ENCODE peak calls at places on chromosome 2, in nine cellular contexts. R is activated T-helper 1 cell treated with anti-CD3 and anti-CD28 coated beads, Interleukin-2, amount 50 U/mL, for 16 hours; K is iPS DF 19.7; J is putamen; X is kidney glomerular epithelial cell; M is non-pigmented ciliary epithelial cell; L is stimulated activated CD4-positive, alpha-beta T cell treated with anti-CD3 and anti-CD28 coated beads, Interleukin-2, amount 100 ng/mL, for 48 hours; Q is upper lobe of right lung; W is hippocampal formation. A is an unnamed sample.

GRCh38 chr2:46967990-46968647 is 52.5 kb upstream of the MCFD2 start:
- DNase-seq in W (no peak), M (no peak), J (no peak), L (no peak), R (no peak), K (no peak), X (peak), Q (peak), A (no peak)

GRCh38 chr2:166413255-166413654 is 37.5 kb upstream of the SCN9A start:
- DNase-seq in K (no peak), Q (no peak), W (no peak), R (no peak), M (no peak), X (no peak), J (no peak), L (no peak), A (no peak)

GRCh38 chr2:220499281-220499680 is 871.9 kb downstream of the SLC4A3 start:
- DNase-seq in Q (no peak), L (no peak), W (no peak), M (no peak), J (no peak), K (no peak), R (no peak), X (peak), A (no peak)

GRCh38 chr2:8692783-8693768 is 11.2 kb downstream of the ID2 start:
- DNase-seq in K (no peak), M (no peak), X (peak), Q (no peak), J (peak), L (no peak), W (peak), R (no peak), A (no peak)

GRCh38 chr2:236632295-236633218 is 62.9 kb downstream of the ACKR3 start:
- DNase-seq in K (no peak), X (no peak), R (no peak), J (no peak), W (no peak), L (no peak), M (no peak), Q (peak), A (no peak)

GRCh38 chr2:140454717-140455116 is 1674.5 kb upstream of the NXPH2 start:
- DNase-seq in R (no peak), Q (no peak), K (no peak), M (peak), X (peak), W (no peak), L (no peak), J (peak), A (no peak)

GRCh38 chr2:171227066-171227782 is 66.5 kb upstream of the TLK1 start:
- DNase-seq in K (no peak), X (no peak), W (no peak), Q (no peak), R (no peak), J (no peak), M (no peak), L (no peak), A (no peak)

GRCh38 chr2:176614049-176614448 is 344.8 kb downstream of the MTX2 start:
- DNase-seq in L (no peak), X (no peak), W (no peak), R (no peak), J (no peak), K (no peak), Q (no peak), M (no peak), A (no peak)

GRCh38 chr2:73053316-73054114 is 18.0 kb downstream of the SFXN5 start:
- DNase-seq in K (no peak), M (no peak), X (no peak), W (peak), J (peak), Q (no peak), L (no peak), R (no peak), A (no peak)

GRCh38 chr2:200756618-200757321 is 54.9 kb upstream of the BZW1 start:
- DNase-seq in W (no peak), M (peak), L (no peak), X (peak), Q (no peak), K (peak), R (no peak), J (no peak), A (no peak)

GRCh38 chr2:101012706-101013181 is 10.7 kb downstream of the RPL31 start:
- DNase-seq in L (peak), W (peak), X (peak), Q (no peak), K (no peak), M (no peak), J (peak), R (no peak), A (no peak)

GRCh38 chr2:58571181-58571852 is 330.2 kb upstream of the FANCL start:
- DNase-seq in W (peak), M (peak), J (peak), R (no peak), X (peak), Q (no peak), K (peak), L (peak), A (no peak)

GRCh38 chr2:66865161-66865560 is 430.2 kb downstream of the MEIS1 start:
- DNase-seq in R (no peak), W (no peak), Q (no peak), L (no peak), J (no peak), K (no peak), M (no peak), X (no peak), A (no peak)

GRCh38 chr2:31008571-31009114 is 129.6 kb downstream of the GALNT14 start:
- DNase-seq in W (no peak), J (peak), K (no peak), L (no peak), M (no peak), R (no peak), Q (no peak), X (no peak), A (no peak)

GRCh38 chr2:150147889-150148683 is 339.4 kb downstream of the RND3 start:
- DNase-seq in K (no peak), X (no peak), Q (no peak), L (no peak), W (no peak), J (no peak), R (no peak), M (no peak), A (no peak)

GRCh38 chr2:15560404-15560987 is 638 bp downstream of the NBAS start:
- DNase-seq in L (no peak), R (no peak), K (no peak), J (peak), M (no peak), X (peak), Q (no peak), W (no peak), A (no peak)

GRCh38 chr2:231222318-231223000 is 24.0 kb downstream of the ARMC9 start:
- DNase-seq in M (no peak), X (peak), K (no peak), L (no peak), Q (no peak), W (no peak), R (no peak), J (no peak), A (no peak)

GRCh38 chr2:108384662-108385393 is 7.1 kb downstream of the SULT1C4 start:
- DNase-seq in J (no peak), M (no peak), L (no peak), W (no peak), X (peak), R (no peak), K (no peak), Q (no peak), A (no peak)

GRCh38 chr2:113200736-113201490 is 27.1 kb downstream of the PSD4 start:
- DNase-seq in R (no peak), M (no peak), L (no peak), X (no peak), W (no peak), K (no peak), Q (peak), J (no peak), A (no peak)

GRCh38 chr2:26706616-26707473 is 14.3 kb downstream of the KCNK3 start:
- DNase-seq in X (peak), Q (no peak), R (no peak), M (no peak), W (no peak), L (no peak), J (no peak), K (no peak), A (no peak)

GRCh38 chr2:61707984-61708852 is 145.6 kb downstream of the FAM161A start:
- DNase-seq in K (no peak), R (no peak), X (peak), L (no peak), J (peak), W (no peak), M (peak), Q (no peak), A (no peak)

GRCh38 chr2:10326707-10327594 is 24.2 kb downstream of the HPCAL1 start:
- DNase-seq in R (no peak), J (no peak), M (no peak), K (no peak), W (no peak), Q (no peak), X (no peak), L (no peak), A (no peak)

GRCh38 chr2:70939847-70940580 is 4.3 kb downstream of the ATP6V1B1 start:
- DNase-seq in J (no peak), R (no peak), Q (peak), W (no peak), L (no peak), K (no peak), X (no peak), M (no peak), A (no peak)

GRCh38 chr2:27653397-27653796 is 10.0 kb downstream of the SUPT7L start:
- DNase-seq in K (no peak), L (no peak), Q (no peak), R (no peak), X (peak), J (no peak), W (no peak), M (no peak), A (no peak)

GRCh38 chr2:6186332-6187100 is 494.3 kb downstream of the SOX11 start:
- DNase-seq in R (no peak), M (peak), K (no peak), X (no peak), L (no peak), J (no peak), Q (no peak), W (no peak), A (no peak)

GRCh38 chr2:121197369-121198091 is 87.5 kb downstream of the TFCP2L1 start:
- DNase-seq in J (peak), M (no peak), R (no peak), Q (peak), L (no peak), K (no peak), X (no peak), W (peak), A (peak)